ENCODE peak calls at places on chromosomes 13 and 19, in seven cellular contexts. D is sigmoid colon, I is neural progenitor cell, J is kidney, T is pancreas, U is PC-9, C is left lung. L is an unnamed sample.

GRCh38 chr13:42525035-42525504 is 48.9 kb upstream of the TNFSF11 start:
- DNase-seq in D (no peak), I (no peak), J (no peak), T (no peak), U (no peak), C (no peak), L (no peak)

GRCh38 chr19:38635483-38636399 is 11.7 kb upstream of the ACTN4 start:
- DNase-seq in D (no peak), I (no peak), J (no peak), T (no peak), U (no peak), C (no peak), L (no peak)

GRCh38 chr13:64234255-64234654 is 2818.6 kb upstream of the PCDH20 start:
- DNase-seq in D (no peak), I (no peak), J (no peak), T (no peak), U (no peak), C (no peak), L (no peak)

GRCh38 chr19:23699521-23699860 is 12.5 kb upstream of the ZNF675 start:
- DNase-seq in D (no peak), I (no peak), J (no peak), T (no peak), U (peak; percentile 62), C (no peak), L (no peak)

GRCh38 chr19:6214881-6215541 is 64.8 kb downstream of the MLLT1 start:
- DNase-seq in D (peak; percentile 64), I (no peak), J (peak; percentile 76), T (no peak), U (no peak), C (peak; percentile 23), L (no peak)

GRCh38 chr19:13401388-13401787 is 104.9 kb downstream of the CACNA1A start:
- DNase-seq in D (no peak), I (no peak), J (no peak), T (no peak), U (no peak), C (no peak), L (no peak)

GRCh38 chr13:30332516-30333165 is 25.3 kb upstream of the KATNAL1 start:
- DNase-seq in D (no peak), I (no peak), J (no peak), T (no peak), U (no peak), C (no peak), L (no peak)

GRCh38 chr19:5134683-5135082 is 165.8 kb downstream of the KDM4B start:
- DNase-seq in D (no peak), I (peak; percentile 46), J (no peak), T (no peak), U (no peak), C (no peak), L (no peak)

GRCh38 chr13:24328145-24328544 is 18.8 kb downstream of the C1QTNF9 start:
- DNase-seq in D (no peak), I (no peak), J (no peak), T (no peak), U (no peak), C (no peak), L (no peak)

GRCh38 chr19:56663931-56664500 is 7.5 kb downstream of the ZNF835 start:
- DNase-seq in D (no peak), I (no peak), J (no peak), T (no peak), U (no peak), C (no peak), L (no peak)

GRCh38 chr13:47831265-47831664 is 169.8 kb downstream of the SUCLA2 start:
- DNase-seq in D (no peak), I (no peak), J (no peak), T (no peak), U (no peak), C (no peak), L (no peak)

GRCh38 chr13:84816567-84817133 is 934.4 kb upstream of the SLITRK1 start:
- DNase-seq in D (no peak), I (no peak), J (no peak), T (no peak), U (no peak), C (no peak), L (no peak)
- H3K4me1 ChIP-seq in D (no peaks in the 10 kb centered on the region), I (no peaks in the 10 kb centered on the region), J (no peaks in the 10 kb centered on the region), T (no peaks in the 10 kb centered on the region), U (no peaks in the 10 kb centered on the region), C (no peaks in the 10 kb centered on the region), L (no peaks in the 10 kb centered on the region)

DNA sequence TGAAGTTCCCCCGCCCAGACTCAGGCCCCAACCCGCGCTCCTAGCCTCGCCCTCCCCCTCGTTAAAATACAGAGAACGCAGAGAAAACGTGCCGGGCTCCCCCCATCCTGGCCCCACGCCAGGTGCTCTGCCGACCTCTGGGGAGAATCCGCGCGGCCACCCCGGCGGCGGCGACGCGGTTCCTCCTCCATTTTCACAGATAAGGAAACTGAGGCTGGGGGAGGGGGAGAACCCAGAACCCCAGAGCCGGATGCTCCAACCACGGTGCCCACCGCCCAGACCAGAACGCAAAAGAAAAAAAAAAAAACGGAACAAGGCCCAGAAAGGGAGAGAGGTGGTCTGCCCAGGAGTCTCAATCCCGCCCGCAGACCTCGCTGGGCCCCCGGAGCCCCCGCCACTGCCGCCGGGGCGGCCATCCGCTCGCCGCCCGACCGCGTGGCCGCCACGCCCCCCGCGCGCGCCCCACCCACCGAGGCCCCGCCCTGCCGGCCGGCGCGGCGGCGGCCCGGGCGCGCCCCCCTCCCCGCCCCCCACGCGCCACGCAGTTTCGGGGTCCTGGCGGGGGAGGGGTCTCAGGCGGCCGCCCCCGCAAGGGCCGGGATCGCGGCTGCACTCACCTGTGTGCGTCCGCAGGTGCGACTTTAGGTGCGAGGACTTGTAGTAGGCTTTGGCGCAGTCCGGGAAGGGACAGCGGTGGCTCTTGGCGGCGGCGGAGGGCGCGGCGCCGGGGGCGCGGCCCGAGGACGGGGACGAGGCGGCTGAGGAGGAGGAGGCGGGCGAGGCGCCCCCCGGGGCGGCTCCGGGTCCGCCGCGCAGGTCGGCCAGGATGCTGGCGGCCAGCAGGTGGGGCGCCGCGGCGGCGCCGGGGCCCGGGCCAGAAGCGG is 713 bp downstream of the KLF16 start:
- DNase-seq in D (no peak), I (peak; percentile 77), J (peak; percentile 88), T (no peak), U (peak; percentile 44), C (peak; percentile 50), L (no peak)
- H3K4me1 ChIP-seq in D (no peaks in the 10 kb centered on the region), I (peaks cover 41% of the 10 kb centered on the region), J (peaks cover 15% of the 10 kb centered on the region), T (no peaks in the 10 kb centered on the region), U (peaks cover 10% of the 10 kb centered on the region), C (peaks cover 59% of the 10 kb centered on the region), L (peaks cover 53% of the 10 kb centered on the region)

DNA sequence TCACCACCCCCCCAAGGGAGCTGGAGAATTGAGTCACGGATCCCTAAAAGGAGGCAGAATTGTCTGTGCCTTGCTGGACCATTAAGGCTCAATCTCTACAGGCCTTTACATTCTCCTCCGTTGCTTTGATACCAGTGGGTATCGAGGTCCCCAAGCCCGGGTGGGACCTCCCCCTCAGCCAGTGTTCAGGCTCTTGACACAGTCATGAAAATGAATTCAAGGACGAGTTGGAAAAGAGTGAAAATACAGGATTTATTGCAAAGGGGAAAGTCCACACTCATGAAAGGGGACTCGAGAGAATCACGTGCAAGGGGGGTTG is 5.6 kb downstream of the PPP1R15A start:
- DNase-seq in D (no peak), I (no peak), J (no peak), T (no peak), U (no peak), C (no peak), L (no peak)
- H3K4me1 ChIP-seq in D (no peaks in the 10 kb centered on the region), I (peaks cover 9% of the 10 kb centered on the region), J (peaks cover 13% of the 10 kb centered on the region), T (no peaks in the 10 kb centered on the region), U (peaks cover 22% of the 10 kb centered on the region), C (peaks cover 70% of the 10 kb centered on the region), L (peaks cover 54% of the 10 kb centered on the region)

DNA sequence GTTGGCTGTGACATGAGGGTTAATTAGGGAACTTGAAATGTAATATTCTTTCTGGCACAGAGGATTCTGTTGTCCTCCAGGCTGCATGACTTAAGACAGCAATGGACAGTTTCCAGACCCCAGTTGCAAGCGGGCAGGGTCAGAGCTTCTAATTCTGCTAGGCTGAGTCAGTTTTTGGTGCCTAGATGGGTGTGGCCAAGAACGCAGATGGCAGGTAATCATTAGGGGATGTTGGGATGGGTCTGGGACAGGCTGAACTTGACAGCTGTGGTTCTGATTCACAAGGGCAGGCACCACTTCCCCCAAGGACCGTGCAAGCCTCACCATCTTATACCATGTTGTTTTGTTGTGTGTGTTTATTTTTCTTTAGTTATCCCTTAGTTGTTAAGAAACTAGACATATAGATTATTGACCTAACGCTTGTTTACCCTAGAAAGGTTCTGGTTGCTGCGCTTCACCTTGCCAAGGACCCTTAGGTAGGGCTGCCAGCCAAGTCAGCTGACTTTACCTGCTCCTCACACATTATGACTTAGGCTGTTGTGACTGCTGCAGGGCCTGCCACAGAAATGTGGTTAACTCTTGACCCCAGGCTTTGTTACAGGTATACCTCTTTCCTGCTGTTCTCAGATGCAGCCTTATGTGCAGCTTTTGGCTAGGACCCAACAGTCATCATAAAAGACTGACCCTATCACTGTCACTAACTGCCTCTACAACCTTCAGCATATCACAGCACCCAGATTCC is 117.7 kb upstream of the KLF12 start:
- DNase-seq in D (no peak), I (no peak), J (no peak), T (no peak), U (no peak), C (no peak), L (no peak)
- H3K4me1 ChIP-seq in D (no peaks in the 10 kb centered on the region), I (no peaks in the 10 kb centered on the region), J (no peaks in the 10 kb centered on the region), T (no peaks in the 10 kb centered on the region), U (no peaks in the 10 kb centered on the region), C (no peaks in the 10 kb centered on the region), L (no peaks in the 10 kb centered on the region)

DNA sequence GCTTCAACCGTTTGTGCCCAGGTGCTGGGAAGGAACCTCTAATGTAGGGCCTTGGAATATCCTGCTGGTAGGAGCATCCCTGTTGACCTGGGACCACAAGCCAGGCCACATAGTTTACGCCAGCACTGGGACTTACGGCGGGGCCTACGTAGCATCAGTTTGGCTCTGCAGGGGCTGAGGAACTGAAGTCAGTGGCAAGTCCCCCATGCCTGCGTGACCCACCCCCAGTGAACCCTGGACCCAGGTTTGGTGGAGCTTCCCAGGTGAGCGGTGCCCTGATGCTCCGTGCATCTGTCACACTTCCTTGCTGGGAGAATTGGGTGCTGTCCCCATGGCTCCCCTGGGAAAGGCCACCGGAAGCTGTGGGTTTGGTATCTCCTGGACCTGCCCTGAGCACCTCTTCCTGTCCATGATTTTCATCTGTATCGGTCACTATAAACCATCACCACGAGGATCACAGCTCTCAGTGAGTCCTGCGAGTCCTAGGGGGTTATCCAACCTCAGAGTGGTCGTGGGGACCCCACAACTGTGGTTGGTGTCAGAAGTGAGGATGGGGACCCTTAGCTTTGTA is 9.9 kb downstream of the SIGLEC11 start:
- DNase-seq in D (no peak), I (no peak), J (peak; percentile 49), T (no peak), U (no peak), C (no peak), L (peak; percentile 47)
- H3K4me1 ChIP-seq in D (no peaks in the 10 kb centered on the region), I (no peaks in the 10 kb centered on the region), J (no peaks in the 10 kb centered on the region), T (peaks cover 28% of the 10 kb centered on the region), U (peaks cover 28% of the 10 kb centered on the region), C (peaks cover 46% of the 10 kb centered on the region), L (peaks cover 8% of the 10 kb centered on the region)

DNA sequence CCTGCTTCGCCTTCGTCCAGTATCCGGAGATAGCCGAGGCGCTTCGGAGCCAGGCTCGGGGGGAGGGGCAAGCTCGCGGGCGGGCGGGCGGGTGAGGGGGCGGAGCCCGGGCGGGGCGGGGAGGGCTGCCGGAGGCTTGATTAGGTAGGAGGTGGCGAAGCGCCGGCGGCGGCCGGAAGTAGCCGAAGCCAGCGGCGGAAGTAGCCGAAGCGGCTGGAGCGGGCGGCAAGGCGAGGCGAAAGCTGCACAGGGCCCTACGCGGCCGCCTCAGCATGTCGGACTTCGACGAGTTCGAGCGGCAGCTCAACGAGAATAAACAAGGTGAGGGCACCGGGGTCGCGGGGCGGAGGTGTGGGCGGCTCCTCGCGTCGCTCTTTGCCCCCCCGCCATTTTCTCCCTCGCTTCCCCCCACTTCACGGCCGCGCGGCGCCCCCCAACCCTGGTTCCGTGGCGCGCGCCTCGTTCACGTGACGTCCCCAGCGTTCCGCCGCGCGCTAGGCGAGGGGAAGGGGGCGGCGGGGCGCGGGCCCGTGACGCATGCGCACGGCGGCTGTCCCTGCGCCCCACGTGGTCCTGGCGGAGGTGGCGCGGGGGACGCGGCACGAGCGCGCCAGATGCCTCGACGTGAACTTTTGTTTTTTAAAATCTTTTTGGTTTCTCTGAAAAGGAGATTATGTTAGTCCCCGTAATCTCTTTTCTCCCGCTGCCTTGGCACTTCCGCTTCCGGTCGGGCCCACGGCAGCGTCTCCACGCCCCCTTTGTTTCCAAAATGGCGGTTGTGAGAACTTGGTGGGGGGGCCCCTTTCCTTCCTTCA is at the start of gene U2AF2:
- DNase-seq in D (peak; percentile 98), I (peak; percentile 96), J (peak; percentile 99), T (peak; percentile 94), U (peak; percentile 97), C (peak; percentile 97), L (peak; percentile 93)
- H3K4me1 ChIP-seq in D (no peaks in the 10 kb centered on the region), I (peaks cover 18% of the 10 kb centered on the region), J (peaks cover 10% of the 10 kb centered on the region), T (peaks cover 18% of the 10 kb centered on the region), U (peaks cover 25% of the 10 kb centered on the region), C (peaks cover 55% of the 10 kb centered on the region), L (no peaks in the 10 kb centered on the region)